ENCODE peak calls at places on chromosomes 5 and 9, in eight cellular contexts. One of them, this sample, is unnamed.

GRCh38 chr9:120916573-120916972 is 10.0 kb downstream of the TRAF1 start:
- DNase-seq in endothelial cell of umbilical vein: no peak
- DNase-seq in fibroblast of lung: peak
- DNase-seq in prostate gland: peak
- DNase-seq in CD4-positive, alpha-beta memory T cell: no peak
- DNase-seq in right cardiac atrium: peak
- DNase-seq in naive thymus-derived CD4-positive, alpha-beta T cell: no peak
- DNase-seq in upper lobe of left lung: no peak
- DNase-seq in this sample: peak

GRCh38 chr9:115469826-115470225 is 351.9 kb upstream of the TNC start:
- DNase-seq in endothelial cell of umbilical vein: no peak
- DNase-seq in fibroblast of lung: no peak
- DNase-seq in prostate gland: no peak
- DNase-seq in CD4-positive, alpha-beta memory T cell: no peak
- DNase-seq in right cardiac atrium: no peak
- DNase-seq in naive thymus-derived CD4-positive, alpha-beta T cell: no peak
- DNase-seq in upper lobe of left lung: no peak
- DNase-seq in this sample: no peak

GRCh38 chr5:132501961-132502931 is 11.7 kb upstream of the IRF1 start:
- DNase-seq in endothelial cell of umbilical vein: no peak
- DNase-seq in fibroblast of lung: no peak
- DNase-seq in prostate gland: peak
- DNase-seq in CD4-positive, alpha-beta memory T cell: no peak
- DNase-seq in right cardiac atrium: peak
- DNase-seq in naive thymus-derived CD4-positive, alpha-beta T cell: no peak
- DNase-seq in upper lobe of left lung: no peak
- DNase-seq in this sample: no peak

GRCh38 chr9:95045751-95046150 is 271.8 kb downstream of the FANCC start:
- DNase-seq in endothelial cell of umbilical vein: no peak
- DNase-seq in fibroblast of lung: no peak
- DNase-seq in prostate gland: peak
- DNase-seq in CD4-positive, alpha-beta memory T cell: no peak
- DNase-seq in right cardiac atrium: no peak
- DNase-seq in naive thymus-derived CD4-positive, alpha-beta T cell: no peak
- DNase-seq in upper lobe of left lung: no peak
- DNase-seq in this sample: no peak

GRCh38 chr5:35762368-35762767 is 94.3 kb upstream of the IL7R start:
- DNase-seq in endothelial cell of umbilical vein: no peak
- DNase-seq in fibroblast of lung: no peak
- DNase-seq in prostate gland: no peak
- DNase-seq in CD4-positive, alpha-beta memory T cell: no peak
- DNase-seq in right cardiac atrium: no peak
- DNase-seq in naive thymus-derived CD4-positive, alpha-beta T cell: no peak
- DNase-seq in upper lobe of left lung: no peak
- DNase-seq in this sample: no peak

GRCh38 chr5:103290846-103291245 is 32.3 kb downstream of the MACIR start:
- DNase-seq in endothelial cell of umbilical vein: no peak
- DNase-seq in fibroblast of lung: no peak
- DNase-seq in prostate gland: no peak
- DNase-seq in CD4-positive, alpha-beta memory T cell: no peak
- DNase-seq in right cardiac atrium: no peak
- DNase-seq in naive thymus-derived CD4-positive, alpha-beta T cell: no peak
- DNase-seq in upper lobe of left lung: no peak
- DNase-seq in this sample: no peak

GRCh38 chr5:14977058-14977640 is 105.6 kb upstream of the ANKH start:
- DNase-seq in endothelial cell of umbilical vein: no peak
- DNase-seq in fibroblast of lung: no peak
- DNase-seq in prostate gland: peak
- DNase-seq in CD4-positive, alpha-beta memory T cell: no peak
- DNase-seq in right cardiac atrium: no peak
- DNase-seq in naive thymus-derived CD4-positive, alpha-beta T cell: no peak
- DNase-seq in upper lobe of left lung: no peak
- DNase-seq in this sample: no peak

GRCh38 chr5:15004506-15004905 is 132.9 kb upstream of the ANKH start:
- DNase-seq in endothelial cell of umbilical vein: no peak
- DNase-seq in fibroblast of lung: no peak
- DNase-seq in prostate gland: no peak
- DNase-seq in CD4-positive, alpha-beta memory T cell: no peak
- DNase-seq in right cardiac atrium: no peak
- DNase-seq in naive thymus-derived CD4-positive, alpha-beta T cell: no peak
- DNase-seq in upper lobe of left lung: peak
- DNase-seq in this sample: no peak

GRCh38 chr5:149212203-149212951 is 59.3 kb upstream of the AFAP1L1 start:
- DNase-seq in endothelial cell of umbilical vein: peak
- DNase-seq in fibroblast of lung: peak
- DNase-seq in prostate gland: no peak
- DNase-seq in CD4-positive, alpha-beta memory T cell: no peak
- DNase-seq in right cardiac atrium: no peak
- DNase-seq in naive thymus-derived CD4-positive, alpha-beta T cell: no peak
- DNase-seq in upper lobe of left lung: no peak
- DNase-seq in this sample: no peak

GRCh38 chr9:79014929-79015699 is 556.7 kb upstream of the TLE4 start:
- DNase-seq in endothelial cell of umbilical vein: peak
- DNase-seq in fibroblast of lung: peak
- DNase-seq in prostate gland: no peak
- DNase-seq in CD4-positive, alpha-beta memory T cell: no peak
- DNase-seq in right cardiac atrium: no peak
- DNase-seq in naive thymus-derived CD4-positive, alpha-beta T cell: no peak
- DNase-seq in upper lobe of left lung: no peak
- DNase-seq in this sample: no peak

GRCh38 chr9:136902259-136902821 is 16.0 kb downstream of the TRAF2 start:
- DNase-seq in endothelial cell of umbilical vein: peak
- DNase-seq in fibroblast of lung: no peak
- DNase-seq in prostate gland: peak
- DNase-seq in CD4-positive, alpha-beta memory T cell: peak
- DNase-seq in right cardiac atrium: peak
- DNase-seq in naive thymus-derived CD4-positive, alpha-beta T cell: peak
- DNase-seq in upper lobe of left lung: peak
- DNase-seq in this sample: no peak

GRCh38 chr5:124591583-124591982 is 154.9 kb downstream of the ZNF608 start:
- DNase-seq in endothelial cell of umbilical vein: no peak
- DNase-seq in fibroblast of lung: no peak
- DNase-seq in prostate gland: no peak
- DNase-seq in CD4-positive, alpha-beta memory T cell: no peak
- DNase-seq in right cardiac atrium: no peak
- DNase-seq in naive thymus-derived CD4-positive, alpha-beta T cell: no peak
- DNase-seq in upper lobe of left lung: no peak
- DNase-seq in this sample: no peak
- H3K27ac ChIP-seq in endothelial cell of umbilical vein: no peak
- H3K27ac ChIP-seq in fibroblast of lung: no peak
- H3K27ac ChIP-seq in prostate gland: no peak
- H3K27ac ChIP-seq in CD4-positive, alpha-beta memory T cell: no peak
- H3K27ac ChIP-seq in right cardiac atrium: no peak
- H3K27ac ChIP-seq in naive thymus-derived CD4-positive, alpha-beta T cell: no peak
- H3K27ac ChIP-seq in upper lobe of left lung: no peak
- H3K27ac ChIP-seq in this sample: no peak

GRCh38 chr5:55535199-55535905 is 588 bp upstream of the PLPP1 start:
- DNase-seq in endothelial cell of umbilical vein: no peak
- DNase-seq in fibroblast of lung: no peak
- DNase-seq in prostate gland: no peak
- DNase-seq in CD4-positive, alpha-beta memory T cell: no peak
- DNase-seq in right cardiac atrium: no peak
- DNase-seq in naive thymus-derived CD4-positive, alpha-beta T cell: no peak
- DNase-seq in upper lobe of left lung: no peak
- DNase-seq in this sample: no peak

GRCh38 chr5:55533806-55534435 is 843 bp downstream of the PLPP1 start:
- DNase-seq in endothelial cell of umbilical vein: peak
- DNase-seq in fibroblast of lung: peak
- DNase-seq in prostate gland: peak
- DNase-seq in CD4-positive, alpha-beta memory T cell: no peak
- DNase-seq in right cardiac atrium: no peak
- DNase-seq in naive thymus-derived CD4-positive, alpha-beta T cell: no peak
- DNase-seq in upper lobe of left lung: no peak
- DNase-seq in this sample: no peak

GRCh38 chr5:55534436-55535198 is at the start of gene PLPP1:
- DNase-seq in endothelial cell of umbilical vein: peak
- DNase-seq in fibroblast of lung: peak
- DNase-seq in prostate gland: peak
- DNase-seq in CD4-positive, alpha-beta memory T cell: peak
- DNase-seq in right cardiac atrium: peak
- DNase-seq in naive thymus-derived CD4-positive, alpha-beta T cell: peak
- DNase-seq in upper lobe of left lung: peak
- DNase-seq in this sample: peak

GRCh38 chr5:55524816-55525215 is 9.9 kb downstream of the PLPP1 start:
- DNase-seq in endothelial cell of umbilical vein: no peak
- DNase-seq in fibroblast of lung: no peak
- DNase-seq in prostate gland: no peak
- DNase-seq in CD4-positive, alpha-beta memory T cell: no peak
- DNase-seq in right cardiac atrium: no peak
- DNase-seq in naive thymus-derived CD4-positive, alpha-beta T cell: no peak
- DNase-seq in upper lobe of left lung: no peak
- DNase-seq in this sample: no peak

GRCh38 chr5:55530669-55531068 is 4.1 kb downstream of the PLPP1 start:
- DNase-seq in endothelial cell of umbilical vein: no peak
- DNase-seq in fibroblast of lung: no peak
- DNase-seq in prostate gland: peak
- DNase-seq in CD4-positive, alpha-beta memory T cell: no peak
- DNase-seq in right cardiac atrium: peak
- DNase-seq in naive thymus-derived CD4-positive, alpha-beta T cell: no peak
- DNase-seq in upper lobe of left lung: no peak
- DNase-seq in this sample: no peak
- H3K27ac ChIP-seq in endothelial cell of umbilical vein: no peak
- H3K27ac ChIP-seq in fibroblast of lung: no peak
- H3K27ac ChIP-seq in prostate gland: peak
- H3K27ac ChIP-seq in CD4-positive, alpha-beta memory T cell: no peak
- H3K27ac ChIP-seq in right cardiac atrium: no peak
- H3K27ac ChIP-seq in naive thymus-derived CD4-positive, alpha-beta T cell: no peak
- H3K27ac ChIP-seq in upper lobe of left lung: no peak
- H3K27ac ChIP-seq in this sample: no peak

GRCh38 chr5:141506381-141507155 is 17.7 kb downstream of the PCDHGC5 start:
- DNase-seq in endothelial cell of umbilical vein: no peak
- DNase-seq in fibroblast of lung: no peak
- DNase-seq in prostate gland: no peak
- DNase-seq in CD4-positive, alpha-beta memory T cell: no peak
- DNase-seq in right cardiac atrium: no peak
- DNase-seq in naive thymus-derived CD4-positive, alpha-beta T cell: no peak
- DNase-seq in upper lobe of left lung: no peak
- DNase-seq in this sample: no peak

GRCh38 chr5:141508808-141509611 is 20.1 kb downstream of the PCDHGC5 start:
- DNase-seq in endothelial cell of umbilical vein: peak
- DNase-seq in fibroblast of lung: peak
- DNase-seq in prostate gland: no peak
- DNase-seq in CD4-positive, alpha-beta memory T cell: no peak
- DNase-seq in right cardiac atrium: peak
- DNase-seq in naive thymus-derived CD4-positive, alpha-beta T cell: no peak
- DNase-seq in upper lobe of left lung: no peak
- DNase-seq in this sample: peak

GRCh38 chr5:141510160-141510559 is 21.3 kb downstream of the PCDHGC5 start:
- DNase-seq in endothelial cell of umbilical vein: no peak
- DNase-seq in fibroblast of lung: no peak
- DNase-seq in prostate gland: no peak
- DNase-seq in CD4-positive, alpha-beta memory T cell: no peak
- DNase-seq in right cardiac atrium: peak
- DNase-seq in naive thymus-derived CD4-positive, alpha-beta T cell: no peak
- DNase-seq in upper lobe of left lung: no peak
- DNase-seq in this sample: no peak

GRCh38 chr5:141508440-141508807 is 19.5 kb downstream of the PCDHGC5 start:
- DNase-seq in endothelial cell of umbilical vein: no peak
- DNase-seq in fibroblast of lung: peak
- DNase-seq in prostate gland: no peak
- DNase-seq in CD4-positive, alpha-beta memory T cell: no peak
- DNase-seq in right cardiac atrium: no peak
- DNase-seq in naive thymus-derived CD4-positive, alpha-beta T cell: no peak
- DNase-seq in upper lobe of left lung: no peak
- DNase-seq in this sample: no peak

DNA sequence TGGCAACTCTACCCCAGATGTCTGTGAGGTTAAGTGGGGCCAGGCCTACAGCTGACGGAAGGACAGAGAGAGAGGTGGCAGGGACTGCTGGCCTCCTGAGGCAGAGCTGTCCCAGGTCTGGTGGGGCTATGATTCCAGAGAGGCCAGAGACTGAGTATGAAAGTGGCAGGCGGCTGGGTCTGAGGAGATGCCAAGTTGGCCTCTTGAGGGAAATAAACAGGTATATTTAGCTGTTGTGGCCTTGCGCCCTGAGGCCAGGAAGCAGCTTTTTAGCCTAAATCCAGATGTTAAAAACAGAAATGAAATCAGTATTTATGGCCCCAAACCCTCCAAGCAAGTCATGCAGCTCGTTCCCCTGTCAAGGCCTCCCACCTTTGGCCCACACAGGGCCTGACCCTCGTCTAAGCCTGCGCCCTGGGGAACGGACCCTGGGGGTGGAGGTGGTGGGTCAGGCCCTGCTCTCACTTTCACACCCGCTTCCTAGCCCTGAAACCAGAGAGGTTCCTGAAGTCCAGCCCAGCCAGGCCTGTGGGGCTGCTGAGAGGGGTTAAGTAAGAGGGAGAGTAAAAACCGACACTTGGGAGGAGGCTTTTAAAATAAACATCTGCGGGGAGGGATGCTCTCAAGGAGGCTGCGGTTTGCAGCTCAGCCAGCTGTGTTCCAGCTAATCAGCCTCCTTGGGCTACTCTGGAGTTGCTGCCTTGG is 18.7 kb downstream of the PCDHGC5 start:
- DNase-seq in endothelial cell of umbilical vein: no peak
- DNase-seq in fibroblast of lung: peak
- DNase-seq in prostate gland: no peak
- DNase-seq in CD4-positive, alpha-beta memory T cell: no peak
- DNase-seq in right cardiac atrium: peak
- DNase-seq in naive thymus-derived CD4-positive, alpha-beta T cell: no peak
- DNase-seq in upper lobe of left lung: no peak
- DNase-seq in this sample: no peak
- H3K27ac ChIP-seq in endothelial cell of umbilical vein: no peak
- H3K27ac ChIP-seq in fibroblast of lung: peak
- H3K27ac ChIP-seq in prostate gland: peak
- H3K27ac ChIP-seq in CD4-positive, alpha-beta memory T cell: no peak
- H3K27ac ChIP-seq in right cardiac atrium: peak
- H3K27ac ChIP-seq in naive thymus-derived CD4-positive, alpha-beta T cell: no peak
- H3K27ac ChIP-seq in upper lobe of left lung: peak
- H3K27ac ChIP-seq in this sample: peak

GRCh38 chr9:89281106-89281505 is 29.9 kb upstream of the CKS2 start:
- DNase-seq in endothelial cell of umbilical vein: no peak
- DNase-seq in fibroblast of lung: no peak
- DNase-seq in prostate gland: no peak
- DNase-seq in CD4-positive, alpha-beta memory T cell: no peak
- DNase-seq in right cardiac atrium: no peak
- DNase-seq in naive thymus-derived CD4-positive, alpha-beta T cell: no peak
- DNase-seq in upper lobe of left lung: no peak
- DNase-seq in this sample: no peak

GRCh38 chr9:89278551-89278950 is 32.4 kb upstream of the CKS2 start:
- DNase-seq in endothelial cell of umbilical vein: no peak
- DNase-seq in fibroblast of lung: peak
- DNase-seq in prostate gland: no peak
- DNase-seq in CD4-positive, alpha-beta memory T cell: no peak
- DNase-seq in right cardiac atrium: no peak
- DNase-seq in naive thymus-derived CD4-positive, alpha-beta T cell: no peak
- DNase-seq in upper lobe of left lung: no peak
- DNase-seq in this sample: no peak

GRCh38 chr9:89278997-89279739 is 31.8 kb upstream of the CKS2 start:
- DNase-seq in endothelial cell of umbilical vein: peak
- DNase-seq in fibroblast of lung: peak
- DNase-seq in prostate gland: no peak
- DNase-seq in CD4-positive, alpha-beta memory T cell: no peak
- DNase-seq in right cardiac atrium: no peak
- DNase-seq in naive thymus-derived CD4-positive, alpha-beta T cell: no peak
- DNase-seq in upper lobe of left lung: no peak
- DNase-seq in this sample: no peak

DNA sequence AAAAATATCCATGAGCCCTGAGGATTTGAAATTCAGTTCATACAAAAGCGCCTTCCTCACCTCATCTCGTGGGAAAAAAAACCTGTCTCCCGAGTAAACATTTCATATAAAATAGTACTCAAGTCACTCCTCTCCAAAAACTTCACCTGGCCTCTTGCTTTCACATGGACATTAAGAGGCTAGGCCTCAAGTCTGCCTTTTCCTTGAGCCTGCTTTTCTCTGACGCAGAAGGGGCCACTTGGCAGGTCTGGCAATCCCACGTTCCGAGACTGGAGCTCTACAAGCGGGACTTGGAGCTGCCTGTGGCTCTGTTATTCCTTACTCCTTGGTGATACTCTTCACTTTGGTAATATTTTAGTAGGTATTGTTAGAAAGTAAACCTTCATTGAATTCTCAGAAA is 26.9 kb upstream of the CKS2 start:
- DNase-seq in endothelial cell of umbilical vein: no peak
- DNase-seq in fibroblast of lung: no peak
- DNase-seq in prostate gland: no peak
- DNase-seq in CD4-positive, alpha-beta memory T cell: no peak
- DNase-seq in right cardiac atrium: no peak
- DNase-seq in naive thymus-derived CD4-positive, alpha-beta T cell: no peak
- DNase-seq in upper lobe of left lung: peak
- DNase-seq in this sample: no peak
- H3K27ac ChIP-seq in endothelial cell of umbilical vein: no peak
- H3K27ac ChIP-seq in fibroblast of lung: no peak
- H3K27ac ChIP-seq in prostate gland: no peak
- H3K27ac ChIP-seq in CD4-positive, alpha-beta memory T cell: no peak
- H3K27ac ChIP-seq in right cardiac atrium: no peak
- H3K27ac ChIP-seq in naive thymus-derived CD4-positive, alpha-beta T cell: no peak
- H3K27ac ChIP-seq in upper lobe of left lung: no peak
- H3K27ac ChIP-seq in this sample: no peak